ENCODE peak calls at places on chromosomes 7 and 10, in eight cellular contexts. T is GM23338, C is Peyer's patch, G is lung, S is gastrocnemius medialis, M is LNCaP clone FGC, W is fibroblast of villous mesenchyme, U is NB4. Y is an unnamed sample.

GRCh38 chr10:88019753-88020152 is 156.3 kb downstream of the PTEN start:
- DNase-seq in W (no peak), T (no peak), G (no peak), S (no peak), M (no peak), C (no peak), U (no peak), Y (peak; percentile 28)

GRCh38 chr7:20470082-20470481 is 139.4 kb downstream of the ITGB8 start:
- DNase-seq in U (no peak), W (no peak), M (no peak), C (no peak), T (no peak), G (no peak), S (no peak), Y (no peak)

GRCh38 chr10:28179490-28180099 is 123.3 kb downstream of the MPP7 start:
- DNase-seq in S (no peak), M (peak; percentile 56), C (no peak), T (peak; percentile 80), G (no peak), W (peak; percentile 59), U (peak; percentile 55), Y (peak; percentile 73)

GRCh38 chr7:44533301-44534055 is 7.7 kb downstream of the NPC1L1 start:
- DNase-seq in C (no peak), M (no peak), S (no peak), G (no peak), U (no peak), T (no peak), W (peak; percentile 11), Y (no peak)

GRCh38 chr10:95260397-95260881 is 30.4 kb downstream of the PDLIM1 start:
- DNase-seq in C (no peak), T (no peak), G (no peak), M (no peak), W (peak; percentile 91), S (no peak), U (no peak), Y (peak; percentile 93)

GRCh38 chr10:108450280-108450679 is 1285.8 kb upstream of the SORCS1 start:
- DNase-seq in W (no peak), U (no peak), M (no peak), S (no peak), C (no peak), T (no peak), G (no peak), Y (no peak)

GRCh38 chr7:74493295-74493694 is 39.6 kb downstream of the GTF2IRD1 start:
- DNase-seq in C (no peak), T (no peak), W (no peak), G (no peak), U (no peak), M (no peak), S (no peak), Y (no peak)

GRCh38 chr7:157669768-157670345 is 333.1 kb downstream of the DNAJB6 start:
- DNase-seq in T (no peak), C (no peak), S (no peak), U (peak; percentile 35), G (no peak), M (no peak), W (no peak), Y (no peak)

GRCh38 chr7:8177109-8177933 is 84.6 kb downstream of the ICA1 start:
- DNase-seq in W (no peak), M (no peak), T (no peak), C (no peak), G (no peak), S (no peak), U (peak; percentile 69), Y (no peak)

GRCh38 chr10:97056003-97056630 is 129.6 kb downstream of the SLIT1 start:
- DNase-seq in C (no peak), G (no peak), M (no peak), U (no peak), S (no peak), W (no peak), T (no peak), Y (no peak)

GRCh38 chr7:151339651-151340377 is 1.8 kb upstream of the NUB1 start:
- DNase-seq in M (no peak), C (no peak), G (no peak), T (no peak), S (no peak), W (no peak), U (peak; percentile 60), Y (no peak)

GRCh38 chr7:14639801-14640200 is 262.8 kb downstream of the DGKB start:
- DNase-seq in U (no peak), T (no peak), C (no peak), S (no peak), M (no peak), G (no peak), W (no peak), Y (no peak)

GRCh38 chr7:30150711-30151110 is 15.9 kb downstream of the MTURN start:
- DNase-seq in W (no peak), M (no peak), C (no peak), T (no peak), S (no peak), U (no peak), G (no peak), Y (no peak)

GRCh38 chr10:86366902-86367338 is 325 bp upstream of the GRID1 start:
- DNase-seq in T (no peak), C (no peak), M (no peak), G (no peak), U (no peak), W (no peak), S (no peak), Y (no peak)

GRCh38 chr7:22156205-22156604 is 200.7 kb downstream of the RAPGEF5 start:
- DNase-seq in W (no peak), G (no peak), S (no peak), M (no peak), C (no peak), T (no peak), U (peak; percentile 10), Y (peak; percentile 56)

GRCh38 chr10:14975672-14976273 is 16.6 kb downstream of the MEIG1 start:
- DNase-seq in T (peak; percentile 11), U (no peak), G (no peak), C (no peak), S (no peak), M (no peak), W (no peak), Y (no peak)

GRCh38 chr7:3879337-3880054 is 578.4 kb downstream of the SDK1 start:
- DNase-seq in M (no peak), G (no peak), W (no peak), C (no peak), U (no peak), S (no peak), T (no peak), Y (no peak)

GRCh38 chr10:119673271-119673670 is 22.1 kb downstream of the BAG3 start:
- DNase-seq in U (no peak), G (no peak), W (no peak), M (no peak), T (no peak), C (no peak), S (no peak), Y (no peak)

GRCh38 chr10:123559066-123559822 is 106.9 kb upstream of the GPR26 start:
- DNase-seq in C (peak; percentile 59), G (peak; percentile 68), T (peak; percentile 79), S (peak; percentile 16), U (peak; percentile 76), M (no peak), W (peak; percentile 46), Y (peak; percentile 51)

GRCh38 chr7:33399528-33400213 is 270.3 kb downstream of the BBS9 start:
- DNase-seq in M (no peak), T (no peak), C (no peak), W (no peak), S (no peak), G (no peak), U (no peak), Y (no peak)

GRCh38 chr7:136687693-136688322 is 180.6 kb upstream of the CHRM2 start:
- DNase-seq in T (peak; percentile 54), U (peak; percentile 52), S (no peak), W (peak; percentile 33), M (peak; percentile 13), G (no peak), C (no peak), Y (peak; percentile 3)
- TF ChIP-seq CTCF in T (peak; percentile 77), U (peak; percentile 69), S (no peak), W (peak; percentile 71), M (peak; percentile 62), G (no peak), C (no peak), Y (peak; percentile 51)

DNA sequence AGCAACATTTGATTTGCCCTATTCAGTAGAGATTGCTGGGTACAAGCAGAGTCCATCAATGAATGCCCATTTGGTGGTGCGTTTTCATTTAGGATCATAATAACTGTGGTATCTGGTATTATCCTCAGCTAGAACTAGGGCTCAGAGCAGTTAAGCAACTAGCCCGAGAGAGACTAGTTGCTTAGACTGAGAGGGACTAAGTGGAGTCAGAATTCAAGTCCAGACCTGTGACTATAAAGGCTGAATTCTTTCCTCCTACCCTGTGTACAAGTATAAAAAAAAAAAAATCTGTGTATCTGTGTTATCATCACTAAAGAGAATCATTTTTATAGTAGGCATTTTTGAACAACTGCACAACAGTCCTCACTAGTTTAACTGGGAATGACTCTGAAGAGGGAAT is 45.3 kb upstream of the DKK1 start:
- DNase-seq in C (no peak), W (no peak), G (no peak), U (no peak), S (no peak), M (no peak), T (no peak), Y (no peak)
- H3K4me3 ChIP-seq in C (no peak overlapping the region), W (no peak overlapping the region), G (no peak overlapping the region), U (no peak overlapping the region), S (no peak overlapping the region), M (no peak overlapping the region), T (no peak overlapping the region), Y (no peak overlapping the region)

DNA sequence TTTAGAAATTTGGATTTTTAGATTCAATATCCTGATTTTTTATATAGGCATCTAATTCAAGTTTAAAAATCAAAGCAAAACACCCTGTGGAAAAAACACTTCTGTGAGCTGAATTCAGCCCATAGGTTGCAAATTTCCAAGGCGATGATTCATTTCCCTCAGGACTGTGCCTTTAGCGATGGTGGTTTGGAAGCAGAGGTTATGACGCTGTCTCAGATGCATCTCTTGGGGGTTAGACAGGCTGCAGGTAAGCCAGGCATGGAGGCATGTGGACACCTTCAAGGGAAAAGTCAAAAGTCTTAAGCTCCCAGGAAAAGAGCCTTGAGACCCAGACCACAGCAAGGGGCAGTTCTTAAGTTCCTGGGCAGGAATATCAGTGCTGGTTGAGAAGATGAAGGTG is 9.5 kb upstream of the FRA10AC1 start:
- DNase-seq in S (no peak), W (no peak), U (no peak), C (no peak), T (no peak), M (no peak), G (no peak), Y (peak; percentile 1)
- TF ChIP-seq CTCF in S (no peak), W (no peak), U (no peak), C (no peak), T (no peak), M (no peak), G (no peak), Y (no peak)

DNA sequence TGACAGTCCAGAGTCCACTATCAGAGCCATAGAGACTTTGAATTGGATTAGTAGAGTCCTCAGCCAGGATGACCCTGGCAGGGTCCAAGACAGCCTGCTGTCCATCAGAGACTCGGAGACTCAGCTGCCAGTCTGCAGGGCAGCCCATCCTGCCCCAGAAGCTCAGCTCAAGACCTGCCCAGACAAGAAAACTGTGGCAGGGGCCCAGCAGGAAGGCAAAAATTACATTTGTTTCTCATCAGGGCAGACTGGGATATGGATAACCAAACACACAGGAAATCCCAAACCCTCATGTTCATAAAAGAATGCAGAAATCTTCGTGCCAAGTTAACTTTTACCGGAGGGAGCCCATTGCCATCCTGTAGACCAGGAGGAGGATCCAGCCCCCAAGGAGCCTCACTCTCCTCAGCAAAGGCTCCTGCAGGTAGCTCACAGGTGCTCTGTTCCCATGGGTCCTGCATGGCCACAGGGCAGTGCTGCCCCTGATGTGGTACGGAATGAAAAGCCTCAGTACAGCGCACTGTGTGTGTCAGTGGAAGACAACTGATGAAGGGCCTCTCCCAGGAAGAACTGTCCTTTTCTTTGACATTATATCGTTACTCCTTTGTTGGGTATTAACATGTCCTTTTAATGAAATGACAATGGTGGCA is 222.2 kb downstream of the KCNMA1 start:
- DNase-seq in M (no peak), G (no peak), U (no peak), T (no peak), S (no peak), W (no peak), C (no peak), Y (peak; percentile 69)
- H3K4me3 ChIP-seq in M (no peak overlapping the region), G (no peak overlapping the region), U (no peak overlapping the region), T (no peak overlapping the region), S (no peak overlapping the region), W (no peak overlapping the region), C (no peak overlapping the region), Y (no peak overlapping the region)

Y was measured in AG10803.